ENCODE peak calls at places on chromosome 2, in nine cellular contexts. W is transverse colon, H is coronary artery, F is stomach, A is spleen, Y is A673, R is AG04450, I is heart right ventricle, E is neural progenitor cell. J is an unnamed sample.

GRCh38 chr2:39313575-39313974 is 69.8 kb upstream of the CDKL4 start:
- DNase-seq in W (no peak), H (no peak), F (no peak), A (no peak), Y (no peak), R (peak; percentile 21), I (no peak), E (no peak), J (peak; percentile 72)

GRCh38 chr2:238640486-238640885 is 207.4 kb upstream of the TWIST2 start:
- DNase-seq in W (no peak), H (peak; percentile 45), F (no peak), A (peak; percentile 24), Y (no peak), R (no peak), I (no peak), E (no peak), J (no peak)

GRCh38 chr2:230326453-230327417 is at the start of gene SP140L:
- DNase-seq in W (peak; percentile 85), H (peak; percentile 81), F (peak; percentile 77), A (peak; percentile 96), Y (no peak), R (peak; percentile 42), I (peak; percentile 75), E (no peak), J (peak; percentile 44)

GRCh38 chr2:189933911-189934399 is 128.6 kb downstream of the MSTN start:
- DNase-seq in W (no peak), H (no peak), F (no peak), A (no peak), Y (no peak), R (peak; percentile 76), I (no peak), E (no peak), J (peak; percentile 78)

GRCh38 chr2:121366040-121366439 is 81.0 kb upstream of the TFCP2L1 start:
- DNase-seq in W (no peak), H (no peak), F (no peak), A (no peak), Y (no peak), R (no peak), I (no peak), E (no peak), J (no peak)

GRCh38 chr2:234569776-234570430 is 73.0 kb upstream of the ARL4C start:
- DNase-seq in W (no peak), H (no peak), F (no peak), A (no peak), Y (no peak), R (no peak), I (no peak), E (no peak), J (no peak)

GRCh38 chr2:12579018-12579417 is 137.7 kb upstream of the TRIB2 start:
- DNase-seq in W (no peak), H (no peak), F (no peak), A (no peak), Y (no peak), R (no peak), I (no peak), E (no peak), J (no peak)

GRCh38 chr2:71952572-71953188 is 195.0 kb downstream of the CYP26B1 start:
- DNase-seq in W (no peak), H (no peak), F (no peak), A (no peak), Y (no peak), R (no peak), I (no peak), E (no peak), J (no peak)

GRCh38 chr2:128693630-128694029 is 375.0 kb upstream of the HS6ST1 start:
- DNase-seq in W (no peak), H (no peak), F (no peak), A (no peak), Y (no peak), R (no peak), I (no peak), E (no peak), J (no peak)

GRCh38 chr2:161233858-161234431 is 73.7 kb downstream of the TANK start:
- DNase-seq in W (no peak), H (no peak), F (no peak), A (no peak), Y (no peak), R (no peak), I (no peak), E (no peak), J (no peak)

GRCh38 chr2:191299009-191299408 is 53.8 kb downstream of the MYO1B start:
- DNase-seq in W (no peak), H (no peak), F (no peak), A (no peak), Y (peak; percentile 33), R (no peak), I (no peak), E (no peak), J (no peak)

GRCh38 chr2:224927671-224928173 is 114.5 kb downstream of the DOCK10 start:
- DNase-seq in W (peak; percentile 49), H (no peak), F (peak; percentile 56), A (peak; percentile 77), Y (no peak), R (peak; percentile 60), I (no peak), E (no peak), J (no peak)

GRCh38 chr2:207967121-207967520 is 58.2 kb downstream of the PLEKHM3 start:
- DNase-seq in W (no peak), H (no peak), F (no peak), A (no peak), Y (no peak), R (no peak), I (no peak), E (no peak), J (no peak)

GRCh38 chr2:207974214-207974600 is 51.1 kb downstream of the PLEKHM3 start:
- DNase-seq in W (no peak), H (no peak), F (no peak), A (no peak), Y (no peak), R (no peak), I (no peak), E (no peak), J (no peak)

GRCh38 chr2:207970138-207970824 is 55.0 kb downstream of the PLEKHM3 start:
- DNase-seq in W (no peak), H (no peak), F (no peak), A (no peak), Y (peak; percentile 61), R (no peak), I (no peak), E (peak; percentile 95), J (no peak)

GRCh38 chr2:207969249-207969648 is 56.1 kb downstream of the PLEKHM3 start:
- DNase-seq in W (no peak), H (no peak), F (no peak), A (no peak), Y (no peak), R (no peak), I (no peak), E (no peak), J (no peak)

DNA sequence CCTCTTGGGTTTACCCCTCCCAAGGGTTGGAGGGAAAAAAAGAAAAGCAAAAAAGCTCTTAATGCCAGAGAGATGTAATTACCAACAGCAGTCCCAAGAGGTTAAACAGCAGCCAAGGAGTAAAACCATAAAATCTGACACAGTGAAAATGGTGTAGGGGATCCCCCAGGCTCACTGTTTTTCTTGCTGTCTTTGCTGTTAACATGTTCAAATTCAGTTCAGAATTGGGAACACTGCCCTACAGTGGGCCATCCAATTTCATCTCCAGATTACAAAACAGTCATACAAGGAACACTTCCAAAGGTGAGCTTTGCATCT is 54.5 kb downstream of the PLEKHM3 start:
- DNase-seq in W (no peak), H (no peak), F (no peak), A (no peak), Y (no peak), R (no peak), I (no peak), E (no peak), J (no peak)
- H3K4me3 ChIP-seq in W (no peak overlapping the region), H (no peak overlapping the region), F (no peak overlapping the region), A (no peak overlapping the region), Y (no peak overlapping the region), R (no peak overlapping the region), I (no peak overlapping the region), E (peak overlapping the region; percentile 27), J (no peak overlapping the region)

GRCh38 chr2:7508220-7508943 is 591.2 kb downstream of the RNF144A start:
- DNase-seq in W (no peak), H (no peak), F (no peak), A (no peak), Y (peak; percentile 32), R (no peak), I (no peak), E (no peak), J (peak; percentile 28)

GRCh38 chr2:7513834-7514233 is 596.6 kb downstream of the RNF144A start:
- DNase-seq in W (no peak), H (no peak), F (no peak), A (no peak), Y (no peak), R (no peak), I (no peak), E (no peak), J (no peak)

GRCh38 chr2:7515327-7515726 is 598.1 kb downstream of the RNF144A start:
- DNase-seq in W (no peak), H (no peak), F (no peak), A (no peak), Y (no peak), R (no peak), I (no peak), E (no peak), J (no peak)

DNA sequence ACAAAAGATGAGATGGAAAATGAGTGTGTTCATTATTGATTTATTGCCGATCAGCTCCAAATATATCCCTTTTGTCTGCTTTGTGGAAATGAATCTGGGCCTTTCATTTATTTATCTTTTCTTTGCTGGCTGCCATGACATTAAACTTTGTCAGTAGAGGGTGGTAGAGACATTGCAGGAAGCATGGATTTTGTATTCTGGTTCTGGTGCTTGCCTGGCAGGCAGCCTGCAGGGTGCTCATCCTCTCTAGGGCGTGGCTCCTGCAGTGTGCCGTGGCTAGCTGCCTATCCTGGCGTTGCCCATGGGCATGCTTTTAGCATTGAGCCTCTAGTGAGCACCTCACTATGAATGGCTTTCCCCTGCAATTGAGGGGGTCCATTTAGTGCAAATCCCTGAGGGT is 593.1 kb downstream of the RNF144A start:
- DNase-seq in W (no peak), H (no peak), F (no peak), A (no peak), Y (peak; percentile 20), R (no peak), I (no peak), E (no peak), J (no peak)
- TF ChIP-seq CTCF in W (no peak), H (no peak), F (no peak), A (no peak), Y (no peak), R (no peak), I (no peak), E (peak; percentile 14), J (no peak)

GRCh38 chr2:126649101-126649500 is 6.9 kb upstream of the GYPC start:
- DNase-seq in W (no peak), H (no peak), F (no peak), A (no peak), Y (no peak), R (no peak), I (no peak), E (no peak), J (no peak)
- H3K4me3 ChIP-seq in W (no peak overlapping the region), H (no peak overlapping the region), F (no peak overlapping the region), A (no peak overlapping the region), Y (no peak overlapping the region), R (no peak overlapping the region), I (no peak overlapping the region), E (no peak overlapping the region), J (no peak overlapping the region)

DNA sequence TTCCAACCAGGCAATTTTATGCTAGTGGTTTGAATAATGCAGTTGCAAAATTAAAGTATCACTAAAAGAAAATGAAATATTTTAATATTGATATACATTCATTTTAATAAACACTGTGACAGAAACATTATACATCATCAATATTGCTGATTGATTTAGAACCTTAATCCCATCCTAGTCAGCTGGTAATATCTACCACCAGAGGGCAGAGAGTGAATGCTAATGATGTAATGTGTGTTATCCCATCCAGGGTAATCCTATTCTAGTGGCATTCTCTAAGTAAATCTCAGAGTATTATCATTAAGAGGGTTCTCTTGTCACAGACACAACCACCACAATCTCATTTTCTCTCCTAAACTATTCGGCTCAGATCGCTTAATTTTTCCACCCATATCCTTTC is 477.4 kb downstream of the CPS1 start:
- DNase-seq in W (no peak), H (no peak), F (no peak), A (no peak), Y (peak; percentile 64), R (no peak), I (no peak), E (peak; percentile 47), J (no peak)
- TF ChIP-seq CTCF in W (no peak), H (no peak), F (no peak), A (no peak), Y (peak; percentile 75), R (peak; percentile 21), I (peak; percentile 32), E (peak; percentile 67), J (no peak)